ENCODE peak calls at places on chromosomes 2 and 18, in eight cellular contexts. B is prostate gland, P is IMR-90, V is breast epithelium, M is A549, L is GM12892, D is H1, I is uterus. R is an unnamed sample.

GRCh38 chr2:234368861-234369261 is 128.0 kb downstream of the ARL4C start:
- DNase-seq in B (peak; percentile 93), P (peak; percentile 28), V (no peak), M (peak; percentile 53), L (no peak), D (no peak), I (no peak), R (peak; percentile 56)

GRCh38 chr18:21112140-21112473 is 494 bp upstream of the ROCK1 start:
- DNase-seq in B (no peak), P (no peak), V (no peak), M (no peak), L (no peak), D (no peak), I (peak; percentile 78), R (no peak)

GRCh38 chr2:106065268-106065982 is 128.7 kb downstream of the UXS1 start:
- DNase-seq in B (no peak), P (no peak), V (no peak), M (no peak), L (no peak), D (peak; percentile 63), I (no peak), R (no peak)

GRCh38 chr2:72985136-72985535 is 67.8 kb downstream of the EMX1 start:
- DNase-seq in B (no peak), P (no peak), V (no peak), M (no peak), L (no peak), D (no peak), I (no peak), R (no peak)

GRCh38 chr2:53018830-53019425 is 748.7 kb upstream of the CHAC2 start:
- DNase-seq in B (no peak), P (peak; percentile 34), V (no peak), M (peak; percentile 6), L (no peak), D (no peak), I (no peak), R (no peak)

GRCh38 chr18:21316296-21316695 is 74.3 kb downstream of the GREB1L start:
- DNase-seq in B (no peak), P (no peak), V (no peak), M (no peak), L (no peak), D (no peak), I (no peak), R (no peak)

GRCh38 chr18:32911660-32912284 is 138.9 kb upstream of the KLHL14 start:
- DNase-seq in B (no peak), P (peak; percentile 4), V (no peak), M (no peak), L (no peak), D (no peak), I (no peak), R (no peak)

GRCh38 chr18:3340015-3340681 is 78.2 kb downstream of the MYL12B start:
- DNase-seq in B (no peak), P (peak; percentile 56), V (no peak), M (no peak), L (no peak), D (no peak), I (no peak), R (no peak)

GRCh38 chr2:39394427-39395002 is 42.6 kb downstream of the MAP4K3 start:
- DNase-seq in B (no peak), P (no peak), V (no peak), M (no peak), L (no peak), D (no peak), I (no peak), R (no peak)

GRCh38 chr2:188787661-188788044 is 186.5 kb upstream of the COL3A1 start:
- DNase-seq in B (no peak), P (no peak), V (no peak), M (no peak), L (no peak), D (no peak), I (no peak), R (no peak)

GRCh38 chr2:108383146-108383830 is 5.5 kb downstream of the SULT1C4 start:
- DNase-seq in B (no peak), P (no peak), V (no peak), M (no peak), L (no peak), D (no peak), I (no peak), R (peak; percentile 15)

GRCh38 chr18:48595703-48596218 is 56.9 kb downstream of the CTIF start:
- DNase-seq in B (no peak), P (no peak), V (no peak), M (no peak), L (no peak), D (no peak), I (no peak), R (no peak)

GRCh38 chr2:171893824-171894611 is at the start of gene SLC25A12:
- DNase-seq in B (peak; percentile 79), P (peak; percentile 73), V (peak; percentile 72), M (peak; percentile 79), L (peak; percentile 93), D (peak; percentile 83), I (peak; percentile 57), R (peak; percentile 87)
- TF ChIP-seq POLR2A in B (peak; percentile 74), P (peak; percentile 67), V (no peak), M (peak; percentile 68), L (peak; percentile 89), D (peak; percentile 76), I (peak; percentile 48), R (peak; percentile 26)

DNA sequence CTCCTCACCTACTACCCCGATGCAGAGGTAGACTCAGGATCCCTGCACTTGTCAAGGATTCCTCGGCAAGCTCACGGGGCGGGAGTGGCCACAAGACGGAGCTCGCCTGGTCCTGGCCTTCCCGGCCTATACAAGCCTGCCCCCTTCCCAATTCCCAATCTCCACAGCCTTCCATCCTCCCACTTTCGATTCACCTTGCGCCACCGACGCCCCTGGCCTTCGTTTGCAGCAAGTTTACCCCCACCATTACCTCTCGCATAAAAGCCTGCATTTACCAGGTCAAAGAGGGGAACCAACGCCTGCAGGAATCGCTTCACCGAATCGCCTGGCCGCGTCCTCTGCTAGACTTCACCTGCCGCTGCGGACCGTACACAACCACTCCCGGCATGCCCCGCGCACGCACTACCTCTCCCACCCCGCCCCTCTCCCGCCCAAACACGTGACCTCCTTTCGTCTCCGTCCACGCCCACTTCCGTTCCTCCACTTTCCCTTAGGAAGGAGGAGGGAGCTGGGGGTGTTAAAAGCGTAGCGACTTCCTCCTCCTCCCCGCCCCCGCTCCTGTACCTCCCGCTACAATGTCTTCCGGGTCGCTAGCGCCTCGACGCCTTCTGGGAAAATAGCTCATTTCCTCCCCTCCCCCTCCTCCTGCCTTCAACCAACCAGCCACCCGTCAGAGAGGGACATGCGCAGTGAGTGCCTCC is at the start of gene ORC4:
- DNase-seq in B (peak; percentile 100), P (peak; percentile 99), V (peak; percentile 98), M (peak; percentile 83), L (peak; percentile 55), D (peak; percentile 89), I (peak; percentile 99), R (peak; percentile 68)
- TF ChIP-seq POLR2A in B (peak; percentile 74), P (peak; percentile 26), V (no peak), M (peak; percentile 93), L (peak; percentile 82), D (peak; percentile 73), I (peak; percentile 49), R (peak; percentile 84)

GRCh38 chr2:43995733-43996533 is at the start of gene LRPPRC:
- DNase-seq in B (peak; percentile 92), P (peak; percentile 97), V (peak; percentile 89), M (peak; percentile 98), L (peak; percentile 86), D (peak; percentile 87), I (peak; percentile 96), R (peak; percentile 91)
- TF ChIP-seq POLR2A in B (peak; percentile 83), P (peak; percentile 98), V (no peak), M (peak; percentile 97), L (peak; percentile 99), D (peak; percentile 96), I (peak; percentile 74), R (peak; percentile 91)

DNA sequence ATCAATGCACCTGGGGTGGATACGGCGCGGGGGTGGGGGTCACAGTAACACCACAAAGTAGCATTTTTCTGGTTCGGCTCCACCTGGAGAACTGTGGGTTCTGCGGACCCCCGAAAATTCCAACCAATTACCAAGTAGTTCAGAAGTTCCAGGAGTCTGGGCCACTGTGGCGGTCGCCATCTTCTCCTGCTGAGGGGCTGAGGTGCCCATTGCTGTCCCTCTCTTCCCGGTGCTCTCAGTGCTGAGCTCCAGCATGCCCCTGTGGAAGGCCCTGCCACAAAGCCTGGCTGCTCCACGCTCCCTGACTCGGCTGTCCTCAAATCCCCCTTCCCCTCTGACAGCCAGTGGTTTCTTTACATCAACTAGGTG is 79.3 kb downstream of the GFPT1 start:
- DNase-seq in B (no peak), P (no peak), V (no peak), M (no peak), L (no peak), D (no peak), I (no peak), R (no peak)
- TF ChIP-seq POLR2A in B (no peak), P (no peak), V (no peak), M (no peak), L (no peak), D (no peak), I (no peak), R (no peak)

GRCh38 chr2:240604939-240605716 is 18.6 kb downstream of the CAPN10 start:
- DNase-seq in B (no peak), P (no peak), V (no peak), M (no peak), L (no peak), D (no peak), I (no peak), R (no peak)
- TF ChIP-seq POLR2A in B (no peak), P (no peak), V (no peak), M (no peak), L (no peak), D (no peak), I (no peak), R (no peak)